ENCODE peak calls at places on chromosomes 11 and 22, in six cellular contexts. L is HL-60, J is iPS DF 6.9, M is upper lobe of right lung, V is PC-3, F is heart left ventricle. A is an unnamed sample.

GRCh38 chr11:45212566-45213315 is 66.3 kb downstream of the PRDM11 start:
- DNase-seq in L (no peak), J (no peak), M (no peak), V (no peak), F (no peak), A (no peak)

GRCh38 chr22:19619144-19620009 is 94.9 kb upstream of the SEPTIN5 start:
- DNase-seq in L (no peak), J (no peak), M (no peak), V (no peak), F (no peak), A (no peak)

GRCh38 chr11:57458060-57458409 is 2.3 kb upstream of the RTN4RL2 start:
- DNase-seq in L (no peak), J (no peak), M (no peak), V (peak; percentile 62), F (peak; percentile 25), A (no peak)

GRCh38 chr11:17923213-17923612 is 89.6 kb downstream of the SERGEF start:
- DNase-seq in L (no peak), J (no peak), M (no peak), V (no peak), F (peak; percentile 21), A (no peak)

GRCh38 chr11:9787981-9788521 is 124.2 kb downstream of the SWAP70 start:
- DNase-seq in L (peak; percentile 68), J (no peak), M (no peak), V (no peak), F (peak; percentile 32), A (no peak)

GRCh38 chr11:118370774-118371173 is 11.4 kb downstream of the UBE4A start:
- DNase-seq in L (no peak), J (no peak), M (no peak), V (no peak), F (no peak), A (no peak)

GRCh38 chr11:44363116-44363515 is 53.2 kb upstream of the ALX4 start:
- DNase-seq in L (no peak), J (no peak), M (no peak), V (no peak), F (no peak), A (no peak)

GRCh38 chr11:129117595-129118350 is 74.4 kb downstream of the ARHGAP32 start:
- DNase-seq in L (peak; percentile 4), J (peak; percentile 16), M (no peak), V (peak; percentile 77), F (no peak), A (peak; percentile 0)

GRCh38 chr11:27718346-27718852 is 18.1 kb upstream of the BDNF start:
- DNase-seq in L (no peak), J (no peak), M (no peak), V (peak; percentile 79), F (no peak), A (no peak)

GRCh38 chr11:118530683-118531596 is at the start of gene TMEM25:
- DNase-seq in L (no peak), J (no peak), M (peak; percentile 88), V (peak; percentile 79), F (peak; percentile 68), A (no peak)

GRCh38 chr22:22886546-22886945 is 1.1 kb upstream of the IGLL5 start:
- DNase-seq in L (no peak), J (no peak), M (no peak), V (no peak), F (no peak), A (no peak)

GRCh38 chr22:17734197-17734596 is 40.1 kb downstream of the BID start:
- DNase-seq in L (peak; percentile 15), J (no peak), M (no peak), V (no peak), F (no peak), A (no peak)

GRCh38 chr11:36033082-36033751 is 89.4 kb downstream of the LDLRAD3 start:
- DNase-seq in L (no peak), J (no peak), M (no peak), V (no peak), F (no peak), A (no peak)

GRCh38 chr11:26572770-26573402 is 823 bp upstream of the MUC15 start:
- DNase-seq in L (no peak), J (no peak), M (no peak), V (no peak), F (no peak), A (no peak)

GRCh38 chr11:103525069-103525468 is 415.8 kb downstream of the DYNC2H1 start:
- DNase-seq in L (no peak), J (no peak), M (no peak), V (peak; percentile 92), F (no peak), A (no peak)

GRCh38 chr11:269146-269890 is 8.9 kb upstream of the NLRP6 start:
- DNase-seq in L (peak; percentile 96), J (no peak), M (no peak), V (no peak), F (no peak), A (no peak)

GRCh38 chr11:75771646-75772410 is 3.2 kb downstream of the DGAT2 start:
- DNase-seq in L (peak; percentile 94), J (no peak), M (peak; percentile 78), V (peak; percentile 91), F (no peak), A (no peak)

GRCh38 chr22:27075028-27075678 is 417.8 kb downstream of the MIAT start:
- DNase-seq in L (no peak), J (no peak), M (no peak), V (no peak), F (no peak), A (no peak)

GRCh38 chr22:48677168-48677520 is 1150.5 kb downstream of the BRD1 start:
- DNase-seq in L (no peak), J (no peak), M (no peak), V (no peak), F (no peak), A (no peak)

GRCh38 chr11:49995559-49995958 is 13.2 kb upstream of the OR4C12 start:
- DNase-seq in L (peak; percentile 28), J (peak; percentile 52), M (no peak), V (peak; percentile 74), F (peak; percentile 28), A (peak; percentile 12)

DNA sequence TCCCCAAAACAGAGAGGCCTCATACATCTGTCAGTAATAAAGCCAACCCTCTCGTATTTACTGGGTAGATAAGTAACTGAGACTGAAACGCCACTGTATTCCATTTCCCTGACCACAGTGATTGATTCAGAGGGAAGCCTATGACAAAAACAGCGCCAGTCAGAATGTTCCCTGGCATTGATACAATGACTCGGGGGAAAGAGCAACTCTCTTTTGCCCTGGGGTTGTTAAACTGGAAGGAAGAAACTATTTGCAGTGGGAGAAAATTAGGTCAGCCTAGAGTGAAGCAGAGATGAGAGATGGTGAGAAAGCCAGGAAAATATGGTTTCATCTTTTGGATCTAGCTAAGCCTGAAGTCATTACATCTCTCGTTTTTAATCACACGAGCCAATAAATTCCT is 48.6 kb upstream of the RBFOX2 start:
- DNase-seq in L (no peak), J (no peak), M (no peak), V (peak; percentile 20), F (no peak), A (no peak)
- H3K27ac ChIP-seq in L (no peak overlapping the region), J (no peak overlapping the region), M (no peak overlapping the region), V (no peak overlapping the region), F (peak overlapping the region; percentile 49), A (peak overlapping the region; percentile 20)

GRCh38 chr11:133693110-133693509 is 152.2 kb downstream of the SPATA19 start:
- DNase-seq in L (no peak), J (no peak), M (no peak), V (no peak), F (no peak), A (no peak)
- H3K27ac ChIP-seq in L (no peak overlapping the region), J (no peak overlapping the region), M (no peak overlapping the region), V (no peak overlapping the region), F (no peak overlapping the region), A (no peak overlapping the region)

DNA sequence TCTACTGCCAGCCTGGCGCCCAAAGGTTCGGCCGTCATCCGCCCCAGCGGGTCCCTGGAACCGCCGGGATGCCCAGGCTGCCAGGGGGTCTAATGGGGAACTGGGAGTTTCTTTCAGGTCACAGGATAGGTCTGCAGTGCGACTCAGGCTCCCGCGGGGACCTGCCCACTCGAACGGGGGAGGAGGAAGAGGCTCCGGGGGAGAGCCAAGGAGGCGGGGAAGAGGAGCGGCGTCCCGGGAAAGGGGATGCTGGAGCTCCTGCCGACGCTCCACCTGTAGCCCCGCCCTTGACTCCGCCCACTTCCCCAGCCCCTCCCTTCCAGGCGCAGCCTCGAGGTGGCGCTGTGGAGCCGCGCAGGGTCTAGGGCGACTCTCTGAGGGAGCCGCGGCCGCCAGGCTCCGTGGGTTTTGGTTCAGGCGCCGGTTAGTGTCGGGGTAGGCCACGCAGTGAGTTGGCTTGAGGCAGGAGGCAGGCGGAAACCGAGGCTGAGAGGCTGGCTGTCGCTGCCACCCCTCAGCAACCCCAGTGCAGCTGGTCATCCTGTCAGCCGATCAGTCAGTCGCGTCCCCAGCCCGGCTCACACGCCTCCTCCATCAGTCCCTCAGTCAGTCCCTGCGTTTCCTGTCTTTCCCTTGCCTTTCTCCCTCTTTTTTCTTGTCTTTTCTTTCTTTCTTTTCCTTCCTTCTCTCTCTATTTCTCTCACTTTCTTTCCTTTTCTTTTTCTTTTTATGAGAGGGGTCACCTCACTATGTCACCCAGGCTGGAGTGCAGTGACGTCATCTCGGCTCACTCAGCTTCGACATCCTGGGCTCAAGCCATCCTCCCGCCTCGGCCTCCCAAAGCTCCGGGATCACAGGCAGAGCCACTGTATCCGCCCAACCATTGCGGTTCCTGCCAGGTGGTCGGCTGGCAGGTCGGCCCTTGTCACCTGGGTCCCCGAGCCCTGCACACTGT is 26.4 kb downstream of the YWHAH start:
- DNase-seq in L (peak; percentile 75), J (peak; percentile 57), M (peak; percentile 93), V (peak; percentile 86), F (peak; percentile 85), A (no peak)
- H3K27ac ChIP-seq in L (no peak overlapping the region), J (no peak overlapping the region), M (no peak overlapping the region), V (no peak overlapping the region), F (no peak overlapping the region), A (no peak overlapping the region)

GRCh38 chr22:25159028-25159427 is 40.6 kb upstream of the CRYBB3 start:
- DNase-seq in L (no peak), J (no peak), M (no peak), V (no peak), F (no peak), A (no peak)

GRCh38 chr22:25156736-25157135 is 42.9 kb upstream of the CRYBB3 start:
- DNase-seq in L (no peak), J (no peak), M (no peak), V (no peak), F (no peak), A (no peak)

GRCh38 chr22:25149014-25149413 is 50.6 kb upstream of the CRYBB3 start:
- DNase-seq in L (no peak), J (no peak), M (no peak), V (no peak), F (no peak), A (no peak)

GRCh38 chr22:25154686-25154999 is 45.0 kb upstream of the CRYBB3 start:
- DNase-seq in L (no peak), J (no peak), M (no peak), V (no peak), F (no peak), A (no peak)

DNA sequence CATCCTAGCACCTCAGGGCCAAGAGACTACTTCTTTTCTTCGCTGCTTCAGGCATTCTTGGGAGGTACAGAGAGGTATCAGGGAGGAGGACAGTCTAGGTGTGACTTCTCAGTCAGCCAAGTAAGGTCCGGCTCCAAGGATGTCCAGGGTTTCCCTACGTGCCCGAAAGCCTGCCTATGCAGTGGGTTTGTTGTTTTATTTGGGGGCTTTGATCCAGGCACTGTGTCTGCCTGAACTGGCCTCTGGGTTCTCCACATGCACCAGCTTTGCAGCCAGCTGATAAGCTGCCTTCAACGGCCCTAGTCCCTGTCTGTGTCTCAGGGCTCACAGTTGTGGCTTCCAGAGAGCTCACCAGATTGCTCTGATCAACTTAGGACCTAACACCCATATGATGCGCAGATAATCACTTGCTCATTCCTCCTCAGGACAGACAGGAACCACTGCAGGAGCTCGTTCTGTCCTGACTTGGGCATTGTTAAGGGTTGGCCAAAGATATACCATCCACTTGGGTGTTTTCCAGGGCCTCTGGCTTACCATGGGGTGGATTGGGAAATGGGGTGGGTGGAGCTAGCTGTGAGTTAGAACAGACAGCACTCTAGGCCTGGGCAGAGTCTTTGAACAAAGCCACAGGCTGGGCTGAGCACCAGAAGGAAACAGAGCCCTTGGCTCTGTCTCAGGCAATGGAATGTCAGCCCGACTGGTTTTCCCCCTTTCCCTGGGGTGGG is 45.5 kb upstream of the CRYBB3 start:
- DNase-seq in L (no peak), J (no peak), M (peak; percentile 78), V (peak; percentile 69), F (peak; percentile 50), A (peak; percentile 59)
- H3K27ac ChIP-seq in L (no peak overlapping the region), J (no peak overlapping the region), M (peak overlapping the region; percentile 52), V (no peak overlapping the region), F (peak overlapping the region; percentile 70), A (peak overlapping the region; percentile 48)